ENCODE peak calls at places on chromosomes 2 and 18, in five cellular contexts. A, O, F, E and L are unnamed samples.

GRCh38 chr2:98455494-98455976 is 10.9 kb downstream of the INPP4A start:
- DNase-seq in O (no peak), E (no peak), A (no peak), F (no peak), L (peak; percentile 36)

GRCh38 chr2:157792345-157793052 is 83.6 kb downstream of the ACVR1 start:
- DNase-seq in E (peak; percentile 76), F (no peak), A (no peak), O (no peak), L (peak; percentile 70)

GRCh38 chr2:21310493-21310892 is 186.7 kb downstream of the TDRD15 start:
- DNase-seq in A (no peak), F (no peak), O (no peak), E (no peak), L (no peak)

GRCh38 chr18:48996901-48997463 is 46.2 kb upstream of the SMAD7 start:
- DNase-seq in F (peak; percentile 93), O (no peak), E (peak; percentile 84), A (no peak), L (peak; percentile 96)

GRCh38 chr2:131966256-131966655 is 195.5 kb downstream of the ANKRD30BL start:
- DNase-seq in F (no peak), E (no peak), A (no peak), O (no peak), L (no peak)

GRCh38 chr2:43171789-43172188 is 54.6 kb downstream of the ZFP36L2 start:
- DNase-seq in A (no peak), O (no peak), E (peak; percentile 61), F (peak; percentile 51), L (peak; percentile 63)

GRCh38 chr2:150526006-150526405 is 38.5 kb upstream of the RND3 start:
- DNase-seq in E (no peak), O (no peak), A (no peak), F (no peak), L (no peak)

GRCh38 chr2:46657042-46657504 is 177.7 kb downstream of the TMEM247 start:
- DNase-seq in E (peak; percentile 95), O (peak; percentile 92), A (no peak), F (no peak), L (peak; percentile 95)

GRCh38 chr18:6543330-6543908 is 128.7 kb upstream of the L3MBTL4 start:
- DNase-seq in A (no peak), F (no peak), E (peak; percentile 59), O (no peak), L (peak; percentile 40)

GRCh38 chr2:24721470-24721869 is 71.7 kb downstream of the PTRHD1 start:
- DNase-seq in A (no peak), F (peak; percentile 41), E (peak; percentile 94), O (no peak), L (peak; percentile 86)

GRCh38 chr2:85697716-85698115 is 3.6 kb downstream of the GNLY start:
- DNase-seq in A (no peak), F (no peak), E (no peak), O (no peak), L (no peak)

GRCh38 chr18:44895176-44895798 is 214.6 kb downstream of the SETBP1 start:
- DNase-seq in E (peak; percentile 76), F (peak; percentile 20), A (no peak), O (no peak), L (peak; percentile 51)

GRCh38 chr2:7089284-7089683 is 172.1 kb downstream of the RNF144A start:
- DNase-seq in F (no peak), E (no peak), O (no peak), A (no peak), L (no peak)

GRCh38 chr2:7084601-7085000 is 167.4 kb downstream of the RNF144A start:
- DNase-seq in A (no peak), O (no peak), E (peak; percentile 6), F (no peak), L (no peak)

DNA sequence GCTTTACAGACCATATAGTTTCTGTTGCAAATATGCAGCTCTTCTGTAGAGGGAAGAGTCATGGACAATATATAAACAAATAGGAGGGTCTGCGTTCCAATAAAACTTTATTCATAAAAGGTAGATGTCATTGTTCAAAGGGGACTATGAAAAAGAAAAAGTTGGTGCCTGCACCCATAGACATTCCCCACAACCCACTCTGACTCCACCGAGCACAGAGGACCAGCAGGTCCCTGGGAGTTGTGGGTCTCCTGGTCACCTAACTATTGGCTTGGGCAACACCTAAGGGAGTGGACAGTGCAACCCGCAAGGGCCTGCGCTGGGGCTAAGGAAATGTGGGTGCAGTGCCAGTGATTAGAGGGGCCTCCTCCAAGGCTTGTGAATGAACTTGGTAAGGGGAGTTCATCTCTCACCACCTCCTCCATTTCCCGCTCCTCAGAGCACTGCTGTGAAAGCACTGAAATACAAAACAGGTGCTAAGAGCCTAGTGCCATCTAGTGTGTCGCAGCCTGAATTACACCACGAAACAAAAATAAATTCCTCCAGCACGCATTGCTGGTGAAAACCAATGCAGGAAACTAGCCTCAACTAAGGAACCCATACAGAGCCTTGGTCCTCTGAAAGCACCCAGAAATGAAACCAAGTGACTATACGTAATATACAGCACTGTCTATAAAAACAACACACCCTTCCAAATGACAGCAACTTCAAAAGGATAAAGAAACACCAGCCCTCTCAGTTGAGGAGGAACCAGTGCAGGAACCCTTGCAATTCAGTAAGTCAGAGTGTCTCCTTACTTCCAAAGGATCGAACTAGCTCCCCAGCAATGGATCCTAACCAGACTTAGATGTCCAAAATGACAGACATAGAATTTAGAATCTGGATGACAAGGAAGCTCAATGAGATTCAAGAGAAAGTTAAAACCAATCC is 166.6 kb downstream of the RNF144A start:
- DNase-seq in O (peak; percentile 29), E (peak; percentile 37), F (no peak), A (peak; percentile 36), L (peak; percentile 20)
- TF ChIP-seq CTCF in O (no peak), E (peak; percentile 62), F (peak; percentile 65), A (peak; percentile 72), L (peak; percentile 57)

DNA sequence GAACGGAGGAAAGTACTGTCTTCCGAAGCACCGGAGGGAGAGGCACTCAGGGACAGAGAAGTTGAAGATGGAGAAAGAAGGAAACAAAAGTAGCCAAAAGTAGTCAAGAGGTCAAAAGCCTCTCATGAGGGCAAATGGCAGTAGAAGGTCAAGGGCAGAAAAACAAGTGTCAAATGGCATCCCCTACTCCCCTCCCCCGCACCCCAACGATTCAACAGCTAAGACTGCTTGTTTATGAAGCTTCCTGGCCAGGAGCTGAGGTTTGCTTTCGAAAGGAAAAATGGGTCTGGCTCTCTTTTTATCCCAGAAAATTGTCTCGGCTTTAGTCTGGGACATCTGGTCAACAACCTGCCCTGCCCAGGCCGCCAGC is 2.1 kb upstream of the TBR1 start:
- DNase-seq in O (no peak), F (no peak), A (no peak), E (no peak), L (no peak)
- TF ChIP-seq CTCF in O (no peak), F (peak; percentile 2), A (no peak), E (no peak), L (no peak)

GRCh38 chr18:61502472-61502871 is 169.2 kb downstream of the CDH20 start:
- DNase-seq in O (no peak), A (no peak), E (peak; percentile 80), F (peak; percentile 35), L (peak; percentile 63)
- TF ChIP-seq CTCF in O (peak; percentile 47), A (peak; percentile 61), E (peak; percentile 77), F (peak; percentile 67), L (peak; percentile 88)

GRCh38 chr18:10279476-10279875 is 175.0 kb upstream of the APCDD1 start:
- DNase-seq in F (no peak), E (no peak), A (no peak), O (no peak), L (no peak)
- TF ChIP-seq CTCF in F (no peak), E (no peak), A (no peak), O (no peak), L (no peak)

GRCh38 chr2:27218614-27219013 is 1.4 kb downstream of the CAD start:
- DNase-seq in E (no peak), A (no peak), F (no peak), O (no peak), L (no peak)

GRCh38 chr2:27214936-27215335 is 2.2 kb upstream of the CAD start:
- DNase-seq in A (no peak), F (peak; percentile 81), E (no peak), O (no peak), L (peak; percentile 50)

GRCh38 chr2:27220091-27220490 is 2.9 kb downstream of the CAD start:
- DNase-seq in E (no peak), A (no peak), O (no peak), F (no peak), L (no peak)

GRCh38 chr2:27216416-27217137 is 592 bp upstream of the CAD start:
- DNase-seq in A (no peak), F (no peak), E (no peak), O (no peak), L (no peak)

DNA sequence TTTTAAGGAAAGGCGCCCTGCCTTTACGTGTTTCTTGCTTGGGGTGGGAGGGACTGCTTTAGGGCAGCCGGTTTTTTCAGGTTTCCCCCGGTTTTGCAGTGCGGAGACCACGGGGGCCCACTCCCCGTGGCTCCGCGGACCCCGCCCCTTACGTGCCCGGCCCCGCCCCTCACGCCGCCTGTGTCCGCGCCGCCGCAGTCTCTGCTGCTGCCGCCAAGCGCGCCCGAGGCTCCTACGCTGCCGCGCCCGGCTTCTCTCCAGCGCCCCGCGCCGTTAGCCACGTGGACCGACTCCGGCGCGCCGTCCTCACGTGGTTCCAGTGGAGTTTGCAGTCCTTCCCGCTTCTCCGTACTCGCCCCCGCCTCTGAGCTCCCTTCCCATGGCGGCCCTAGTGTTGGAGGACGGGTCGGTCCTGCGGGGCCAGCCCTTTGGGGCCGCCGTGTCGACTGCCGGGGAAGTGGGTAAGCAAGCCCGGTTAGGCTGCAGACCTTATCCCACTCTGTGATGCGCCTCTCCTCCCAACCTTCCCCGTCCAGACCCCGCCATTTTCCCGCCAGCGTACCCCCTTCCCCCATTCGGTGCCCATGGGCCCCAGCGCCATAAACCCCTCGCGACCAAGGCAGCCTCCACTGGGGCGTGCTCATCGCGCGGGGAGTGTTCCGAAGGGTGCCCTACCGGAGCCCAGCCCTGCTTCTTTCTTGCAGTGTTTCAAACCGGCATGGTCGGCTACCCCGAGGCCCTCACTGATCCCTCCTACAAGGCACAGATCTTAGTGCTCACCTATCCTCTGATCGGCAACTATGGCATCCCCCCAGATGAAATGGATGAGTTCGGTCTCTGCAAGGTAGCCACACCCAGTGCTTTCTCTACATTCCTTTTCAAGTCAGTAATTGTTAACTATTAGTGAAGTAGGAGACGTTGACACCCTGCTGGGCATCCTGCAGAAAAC is at the start of gene CAD:
- DNase-seq in F (peak; percentile 48), O (peak; percentile 94), A (peak; percentile 92), E (peak; percentile 74), L (peak; percentile 74)
- TF ChIP-seq CTCF in F (no peak), O (peak; percentile 40), A (no peak), E (peak; percentile 27), L (peak; percentile 0)

DNA sequence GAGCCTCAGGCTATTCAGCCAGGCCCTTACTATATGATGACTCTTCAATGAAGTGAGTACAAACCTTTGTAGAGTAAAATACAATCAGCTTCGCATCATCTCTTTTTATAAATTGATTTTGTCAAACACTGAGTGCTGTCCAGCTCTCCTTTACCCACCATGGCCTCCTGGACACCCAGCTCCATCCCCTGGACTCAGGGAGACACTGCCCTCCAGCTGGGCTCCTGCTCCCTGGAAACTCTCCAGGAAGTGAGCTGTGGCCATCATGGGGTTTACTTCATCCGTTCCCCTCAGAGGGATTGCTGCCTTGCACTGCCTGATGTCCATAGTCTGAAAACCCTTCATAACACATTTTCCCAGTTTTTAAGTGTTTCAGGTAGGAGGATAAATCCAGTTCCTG is 82.5 kb upstream of the XIRP2 start:
- DNase-seq in A (no peak), E (no peak), O (no peak), F (no peak), L (no peak)
- TF ChIP-seq CTCF in A (no peak), E (no peak), O (no peak), F (no peak), L (no peak)

GRCh38 chr18:38867680-38868079 is 1302.1 kb upstream of the CELF4 start:
- DNase-seq in E (no peak), F (no peak), O (no peak), A (no peak), L (no peak)
- TF ChIP-seq CTCF in E (no peak), F (no peak), O (no peak), A (no peak), L (no peak)